ENCODE peak calls at places on chromosomes 6 and 20, in five cellular contexts. I, D, C, N and R are unnamed samples.

GRCh38 chr6:170075659-170076223 is 215.1 kb downstream of the DLL1 start:
- DNase-seq in I (no peak), D (no peak), C (no peak), N (peak), R (no peak)

GRCh38 chr20:52654552-52654951 is 317.6 kb upstream of the TSHZ2 start:
- DNase-seq in I (no peak), D (no peak), C (no peak), N (no peak), R (no peak)

GRCh38 chr6:53926505-53926904 is 131.7 kb downstream of the LRRC1 start:
- DNase-seq in I (peak), D (no peak), C (peak), N (no peak), R (no peak)

GRCh38 chr6:79634491-79634890 is 3.4 kb downstream of the SH3BGRL2 start:
- DNase-seq in I (no peak), D (no peak), C (no peak), N (no peak), R (no peak)

GRCh38 chr6:16433338-16433737 is 195.0 kb downstream of the GMPR start:
- DNase-seq in I (no peak), D (no peak), C (no peak), N (no peak), R (no peak)

GRCh38 chr20:58471161-58471834 is 43.9 kb downstream of the APCDD1L start:
- DNase-seq in I (no peak), D (no peak), C (no peak), N (peak), R (no peak)

GRCh38 chr6:45930419-45931059 is 85.1 kb downstream of the CLIC5 start:
- DNase-seq in I (peak), D (peak), C (peak), N (peak), R (peak)

GRCh38 chr6:56314683-56315523 is 67.5 kb upstream of the COL21A1 start:
- DNase-seq in I (peak), D (no peak), C (peak), N (no peak), R (no peak)

GRCh38 chr6:2920671-2921112 is 17.6 kb upstream of the SERPINB9 start:
- DNase-seq in I (no peak), D (no peak), C (no peak), N (no peak), R (no peak)

GRCh38 chr6:147058786-147059434 is 145.3 kb upstream of the STXBP5 start:
- DNase-seq in I (peak), D (no peak), C (no peak), N (no peak), R (no peak)

GRCh38 chr6:36113049-36113448 is 17.3 kb upstream of the MAPK13 start:
- DNase-seq in I (no peak), D (no peak), C (no peak), N (no peak), R (no peak)

GRCh38 chr20:31641391-31641790 is 3.7 kb downstream of the COX4I2 start:
- DNase-seq in I (no peak), D (no peak), C (no peak), N (peak), R (no peak)

GRCh38 chr20:43726811-43727338 is at the start of gene GTSF1L:
- DNase-seq in I (no peak), D (no peak), C (peak), N (no peak), R (no peak)

GRCh38 chr6:143092768-143093167 is 32.1 kb downstream of the AIG1 start:
- DNase-seq in I (no peak), D (no peak), C (no peak), N (no peak), R (no peak)